ENCODE peak calls at places on chromosomes 5 and 9, in five cellular contexts. H is A549, O is brain microvascular endothelial cell, A is GM23338, N is cardiac fibroblast. W is an unnamed sample.

GRCh38 chr9:7328453-7328852 is 471.1 kb downstream of the DMAC1 start:
- DNase-seq in H (no peak), O (no peak), A (no peak), N (no peak), W (no peak)

GRCh38 chr9:103082494-103082893 is 87.4 kb downstream of the CYLC2 start:
- DNase-seq in H (no peak), O (no peak), A (no peak), N (no peak), W (no peak)

GRCh38 chr9:135116892-135117680 is 29.6 kb downstream of the OLFM1 start:
- DNase-seq in H (no peak), O (no peak), A (no peak), N (no peak), W (no peak)

GRCh38 chr9:109975574-109976327 is 195.8 kb downstream of the PALM2AKAP2 start:
- DNase-seq in H (no peak), O (peak; percentile 33), A (no peak), N (peak; percentile 39), W (no peak)

GRCh38 chr9:76985581-76985980 is 33.9 kb upstream of the FOXB2 start:
- DNase-seq in H (no peak), O (no peak), A (no peak), N (peak; percentile 26), W (no peak)

GRCh38 chr5:140322751-140323731 is 20.1 kb upstream of the PFDN1 start:
- DNase-seq in H (no peak), O (peak; percentile 95), A (peak; percentile 9), N (peak; percentile 98), W (no peak)

GRCh38 chr5:153523831-153524230 is 33.4 kb downstream of the GRIA1 start:
- DNase-seq in H (no peak), O (peak; percentile 52), A (no peak), N (peak; percentile 82), W (no peak)

GRCh38 chr5:135880801-135881200 is 14.8 kb downstream of the IL9 start:
- DNase-seq in H (no peak), O (no peak), A (no peak), N (no peak), W (peak; percentile 32)

GRCh38 chr9:14395300-14396082 is 81.5 kb upstream of the NFIB start:
- DNase-seq in H (no peak), O (no peak), A (peak; percentile 19), N (no peak), W (no peak)

GRCh38 chr5:142358121-142358520 is 33.3 kb upstream of the SPRY4 start:
- DNase-seq in H (no peak), O (no peak), A (no peak), N (no peak), W (peak; percentile 20)

GRCh38 chr9:3532158-3532557 is 6.4 kb upstream of the RFX3 start:
- DNase-seq in H (no peak), O (no peak), A (peak; percentile 39), N (no peak), W (no peak)

GRCh38 chr5:34639852-34640626 is 16.1 kb upstream of the RAI14 start:
- DNase-seq in H (no peak), O (peak; percentile 84), A (no peak), N (peak; percentile 33), W (no peak)

GRCh38 chr5:160742446-160742845 is 109.6 kb downstream of the ATP10B start:
- DNase-seq in H (no peak), O (no peak), A (no peak), N (no peak), W (no peak)

GRCh38 chr5:36305571-36306326 is 4.0 kb upstream of the RANBP3L start:
- DNase-seq in H (no peak), O (peak; percentile 33), A (peak; percentile 72), N (peak; percentile 75), W (no peak)

GRCh38 chr9:116700882-116701836 is 14.1 kb downstream of the TRIM32 start:
- DNase-seq in H (no peak), O (no peak), A (no peak), N (no peak), W (no peak)

GRCh38 chr5:84438456-84438855 is 53.8 kb upstream of the EDIL3 start:
- DNase-seq in H (no peak), O (peak; percentile 30), A (no peak), N (peak; percentile 15), W (no peak)

GRCh38 chr5:118647587-118647986 is 340.8 kb downstream of the DTWD2 start:
- DNase-seq in H (no peak), O (no peak), A (no peak), N (no peak), W (no peak)

GRCh38 chr5:105573575-105573974 is 2011.0 kb upstream of the NUDT12 start:
- DNase-seq in H (no peak), O (peak; percentile 45), A (no peak), N (peak; percentile 21), W (no peak)
- H3K4me3 ChIP-seq in H (no peak overlapping the region), O (no peak overlapping the region), A (no peak overlapping the region), N (no peak overlapping the region), W (no peak overlapping the region)

GRCh38 chr5:176816791-176817272 is 6.5 kb downstream of the UNC5A start:
- DNase-seq in H (no peak), O (no peak), A (peak; percentile 57), N (no peak), W (no peak)

GRCh38 chr5:176817864-176818377 is 7.6 kb downstream of the UNC5A start:
- DNase-seq in H (peak; percentile 89), O (no peak), A (peak; percentile 83), N (peak; percentile 24), W (no peak)

GRCh38 chr5:176819476-176819875 is 9.1 kb downstream of the UNC5A start:
- DNase-seq in H (no peak), O (no peak), A (peak; percentile 32), N (no peak), W (no peak)

GRCh38 chr5:176817369-176817841 is 7.0 kb downstream of the UNC5A start:
- DNase-seq in H (no peak), O (no peak), A (peak; percentile 72), N (no peak), W (no peak)

DNA sequence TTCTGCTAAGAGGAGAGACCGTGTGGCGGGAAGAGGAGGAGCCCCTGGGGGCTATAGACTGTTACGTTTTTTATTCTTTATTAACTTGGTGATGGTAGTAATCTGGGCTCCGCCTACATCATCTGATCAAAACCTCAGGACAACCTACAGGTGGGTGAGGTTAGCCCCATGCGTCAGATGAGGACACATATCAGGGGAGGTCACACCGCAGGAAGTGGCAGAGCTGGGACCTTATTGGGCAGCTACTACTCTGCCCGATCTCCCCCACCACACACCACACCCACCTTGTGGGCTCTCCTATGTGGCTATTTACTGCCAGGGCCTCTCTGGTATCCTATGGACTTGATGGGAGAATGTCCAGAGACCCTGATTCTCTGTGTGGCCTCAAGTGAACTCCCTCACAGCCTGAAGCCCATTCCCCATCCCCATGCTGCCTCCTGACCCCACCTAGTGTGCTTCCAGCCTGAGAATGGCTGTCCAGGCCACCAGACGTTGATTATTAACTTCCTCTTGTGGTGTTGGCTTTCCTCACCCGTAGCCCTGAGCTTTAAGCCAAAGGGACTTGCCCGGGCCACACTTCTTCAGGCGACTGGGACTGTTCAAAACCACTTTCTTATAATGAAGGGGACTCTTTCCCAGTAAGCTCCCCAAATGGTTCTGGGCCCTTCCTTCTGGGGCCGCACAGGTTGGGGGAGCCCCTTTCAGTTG is 8.2 kb downstream of the UNC5A start:
- DNase-seq in H (no peak), O (no peak), A (no peak), N (no peak), W (no peak)
- H3K4me3 ChIP-seq in H (peak overlapping the region; percentile 65), O (no peak overlapping the region), A (peak overlapping the region; percentile 72), N (no peak overlapping the region), W (peak overlapping the region; percentile 49)

GRCh38 chr5:10602031-10602806 is 38.3 kb downstream of the ANKRD33B start:
- DNase-seq in H (no peak), O (no peak), A (no peak), N (no peak), W (no peak)
- H3K4me3 ChIP-seq in H (peak overlapping the region; percentile 18), O (no peak overlapping the region), A (no peak overlapping the region), N (no peak overlapping the region), W (no peak overlapping the region)

DNA sequence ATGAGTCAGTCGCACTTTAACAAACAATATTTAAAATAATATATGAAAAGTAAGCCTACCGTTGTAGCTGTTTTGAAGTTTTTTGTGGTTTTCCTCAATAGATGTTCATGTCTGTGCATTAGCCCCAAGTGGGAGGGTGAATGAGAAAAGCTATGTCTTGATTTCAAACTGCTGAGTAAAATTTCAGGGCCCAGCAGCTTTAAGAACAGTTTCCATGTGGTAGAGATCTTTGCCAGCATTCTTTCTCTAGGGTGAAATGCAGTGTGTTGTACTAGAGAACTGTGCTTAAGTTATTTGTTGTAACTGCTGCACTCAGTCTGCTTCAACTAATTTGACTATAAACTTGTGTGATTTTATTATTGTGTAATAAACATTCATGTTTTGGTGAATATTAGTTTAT is at the start of gene OGN:
- DNase-seq in H (no peak), O (no peak), A (no peak), N (no peak), W (no peak)
- H3K4me3 ChIP-seq in H (no peak within 1 kb of the TSS), O (no peak within 1 kb of the TSS), A (no peak within 1 kb of the TSS), N (no peak within 1 kb of the TSS), W (no peak within 1 kb of the TSS)

W was measured in suprapubic skin.